ENCODE peak calls at places on chromosome 9, in four cellular contexts. O is adipocyte, H is GM23338, S is ascending aorta. Z is an unnamed sample. For H3K4me1, the result is how much of the 10 kb centered on the place peaks cover.

GRCh38 chr9:73577867-73578266 is 426.2 kb downstream of the ANXA1 start:
- DNase-seq in H (no peak), S (no peak), O (peak), Z (peak)

GRCh38 chr9:27572566-27572917 is 739 bp downstream of the C9orf72 start:
- DNase-seq in H (peak), S (peak), O (no peak), Z (peak)

GRCh38 chr9:97468658-97469448 is 32.6 kb upstream of the TMOD1 start:
- DNase-seq in O (peak), H (peak), S (peak), Z (peak)

GRCh38 chr9:125541840-125542243 is 165.2 kb downstream of the MAPKAP1 start:
- DNase-seq in O (no peak), H (no peak), S (no peak), Z (no peak)

GRCh38 chr9:7549261-7549660 is 250.3 kb downstream of the DMAC1 start:
- DNase-seq in S (no peak), O (no peak), H (peak), Z (no peak)

GRCh38 chr9:4097490-4097889 is 202.4 kb downstream of the GLIS3 start:
- DNase-seq in S (no peak), H (no peak), O (peak), Z (peak)

GRCh38 chr9:95477441-95477840 is 39.3 kb downstream of the PTCH1 start:
- DNase-seq in S (no peak), H (no peak), O (no peak), Z (no peak)

GRCh38 chr9:121550569-121551512 is 51.2 kb upstream of the GGTA1 start:
- DNase-seq in S (no peak), O (peak), H (peak), Z (peak)

GRCh38 chr9:129587487-129588262 is 33.2 kb downstream of the C9orf50 start:
- DNase-seq in O (no peak), H (peak), S (no peak), Z (peak)

GRCh38 chr9:7186175-7186574 is 428.4 kb downstream of the KDM4C start:
- DNase-seq in H (peak), S (no peak), O (no peak), Z (no peak)

GRCh38 chr9:72271617-72272478 is 93.2 kb downstream of the ZFAND5 start:
- DNase-seq in O (peak), H (peak), S (no peak), Z (peak)

GRCh38 chr9:107735821-107736220 is 246.3 kb upstream of the KLF4 start:
- DNase-seq in H (no peak), O (no peak), S (no peak), Z (no peak)

GRCh38 chr9:96050048-96050875 is 174.8 kb downstream of the ERCC6L2 start:
- DNase-seq in S (no peak), H (no peak), O (no peak), Z (no peak)

GRCh38 chr9:83623634-83623991 is 670 bp downstream of the IDNK start:
- DNase-seq in O (no peak), H (no peak), S (no peak), Z (no peak)

GRCh38 chr9:35748858-35749514 is at the start of the genes GBA2 and RGP1:
- DNase-seq in S (no peak), O (peak), H (peak), Z (peak)

GRCh38 chr9:102911185-102911584 is 83.9 kb upstream of the CYLC2 start:
- DNase-seq in O (no peak), H (no peak), S (no peak), Z (no peak)

GRCh38 chr9:91502913-91503649 is 79.4 kb upstream of the NFIL3 start:
- DNase-seq in O (no peak), H (no peak), S (no peak), Z (no peak)

GRCh38 chr9:70013598-70014196 is 30.0 kb upstream of the MAMDC2 start:
- DNase-seq in O (peak), H (peak), S (no peak), Z (peak)

GRCh38 chr9:123335227-123335985 is 20.6 kb upstream of the CRB2 start:
- DNase-seq in O (peak), H (peak), S (no peak), Z (peak)

GRCh38 chr9:115137511-115137910 is 19.6 kb upstream of the TNC start:
- DNase-seq in H (no peak), S (no peak), O (no peak), Z (peak)

GRCh38 chr9:136746621-136747020 is 1.7 kb downstream of the LCN6 start:
- DNase-seq in S (no peak), O (no peak), H (no peak), Z (no peak)

GRCh38 chr9:16106211-16106610 is 553.4 kb downstream of the CCDC171 start:
- DNase-seq in S (no peak), H (peak), O (no peak), Z (no peak)

GRCh38 chr9:21455320-21455719 is 15.1 kb downstream of the IFNA1 start:
- DNase-seq in S (no peak), H (peak), O (peak), Z (peak)

GRCh38 chr9:72305102-72305546 is 59.9 kb downstream of the ZFAND5 start:
- DNase-seq in O (peak), H (peak), S (peak), Z (peak)

GRCh38 chr9:32875242-32875641 is 91.9 kb downstream of the TMEM215 start:
- DNase-seq in O (no peak), S (no peak), H (no peak), Z (no peak)

GRCh38 chr9:14424983-14425382 is 111.0 kb upstream of the NFIB start:
- DNase-seq in O (no peak), S (no peak), H (no peak), Z (peak)

GRCh38 chr9:130140701-130141100 is 31.5 kb upstream of the NCS1 start:
- DNase-seq in O (no peak), S (no peak), H (no peak), Z (no peak)

GRCh38 chr9:106771618-106772017 is 91.3 kb upstream of the ZNF462 start:
- DNase-seq in H (no peak), O (no peak), S (no peak), Z (peak)

GRCh38 chr9:122095010-122095767 is 2.1 kb upstream of the TTLL11 start:
- DNase-seq in S (no peak), O (peak), H (peak), Z (peak)

GRCh38 chr9:3578786-3579185 is 53.0 kb upstream of the RFX3 start:
- DNase-seq in H (no peak), O (peak), S (no peak), Z (peak)

GRCh38 chr9:76894198-76894597 is 11.7 kb downstream of the PRUNE2 start:
- DNase-seq in S (no peak), H (no peak), O (no peak), Z (no peak)

GRCh38 chr9:72013188-72013877 is 47.1 kb downstream of the C9orf57 start:
- DNase-seq in O (no peak), H (no peak), S (no peak), Z (no peak)

GRCh38 chr9:89887286-89887685 is 282.5 kb downstream of the GADD45G start:
- DNase-seq in H (no peak), O (no peak), S (no peak), Z (no peak)
- H3K4me1 ChIP-seq in H (under half), O (under half), S (under half), Z (under half)

DNA sequence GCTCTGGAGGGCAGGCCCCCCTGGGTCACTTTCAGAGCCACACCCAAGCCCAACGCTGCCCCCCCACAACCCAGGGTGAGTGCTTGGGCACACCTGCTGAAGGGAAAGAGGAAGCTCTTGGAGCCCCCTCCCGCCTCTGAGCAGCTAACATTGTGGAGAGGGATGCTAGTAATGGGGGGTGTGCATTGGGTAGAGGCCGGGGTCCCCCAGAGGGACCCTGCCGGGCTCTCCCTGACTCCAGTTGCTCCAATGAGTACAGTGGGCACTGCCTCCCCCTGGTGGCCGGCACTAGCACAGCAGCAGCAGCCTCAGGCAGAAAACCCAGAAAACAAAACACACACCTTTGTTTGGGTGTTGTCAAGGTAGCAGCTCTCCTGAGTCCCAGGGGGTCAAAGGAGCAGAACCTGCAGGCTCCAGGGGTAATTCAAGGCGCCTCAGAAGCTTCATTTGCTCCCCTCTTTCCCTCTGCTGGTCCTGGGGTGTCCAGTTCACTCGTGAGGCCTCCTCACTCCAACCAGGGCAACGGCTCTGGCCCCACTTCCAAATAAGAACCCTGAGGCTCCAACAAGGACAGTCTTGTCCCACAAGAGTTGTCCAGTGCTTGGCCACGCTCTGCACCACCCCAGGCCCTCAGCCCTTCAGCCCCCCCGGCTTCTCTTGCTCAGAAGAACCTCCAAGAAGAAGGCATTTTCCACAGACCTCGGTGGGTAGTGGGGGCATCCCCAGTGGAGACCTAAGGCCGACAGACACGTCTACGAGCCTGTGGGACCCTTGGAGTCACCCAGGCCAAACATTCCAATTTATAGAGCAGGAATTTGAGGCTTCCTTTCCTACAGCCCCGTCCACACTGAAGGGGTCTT is 16.1 kb downstream of the GBGT1 start:
- DNase-seq in H (peak), S (no peak), O (peak), Z (peak)
- H3K4me1 ChIP-seq in H (under half), S (under half), O (under half), Z (under half)

DNA sequence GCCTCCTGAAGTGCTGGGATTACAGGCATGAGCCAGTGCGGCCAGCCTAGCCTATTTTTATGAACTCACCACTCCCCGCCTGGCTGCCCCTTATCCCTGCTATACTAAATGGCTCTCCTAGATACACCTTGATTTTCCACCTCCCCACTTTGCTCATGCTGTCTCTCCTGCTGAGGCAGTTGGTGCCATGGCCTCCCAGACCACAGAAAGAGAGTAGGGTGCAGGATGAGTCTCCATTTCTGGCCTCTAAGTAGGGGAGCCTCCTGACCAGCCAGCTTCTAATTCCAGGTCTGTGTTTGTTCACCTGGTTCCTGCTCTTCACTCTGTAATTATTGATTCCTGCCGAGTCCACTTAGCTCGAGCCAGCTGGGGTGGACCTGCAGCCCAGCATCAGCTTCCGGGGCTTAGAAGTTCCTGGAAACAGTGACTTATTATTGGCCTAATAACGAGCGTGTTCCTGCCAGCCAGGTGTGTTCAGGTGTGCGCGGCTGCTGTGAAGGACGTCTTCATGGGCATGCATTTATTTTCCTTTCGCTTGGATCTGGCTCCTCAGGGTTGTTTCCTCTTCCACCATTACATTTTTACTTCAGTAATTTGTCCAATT is 34.0 kb downstream of the ZNF618 start:
- DNase-seq in O (no peak), S (no peak), H (no peak), Z (no peak)
- H3K4me1 ChIP-seq in O (under half), S (under half), H (under half), Z (under half)

DNA sequence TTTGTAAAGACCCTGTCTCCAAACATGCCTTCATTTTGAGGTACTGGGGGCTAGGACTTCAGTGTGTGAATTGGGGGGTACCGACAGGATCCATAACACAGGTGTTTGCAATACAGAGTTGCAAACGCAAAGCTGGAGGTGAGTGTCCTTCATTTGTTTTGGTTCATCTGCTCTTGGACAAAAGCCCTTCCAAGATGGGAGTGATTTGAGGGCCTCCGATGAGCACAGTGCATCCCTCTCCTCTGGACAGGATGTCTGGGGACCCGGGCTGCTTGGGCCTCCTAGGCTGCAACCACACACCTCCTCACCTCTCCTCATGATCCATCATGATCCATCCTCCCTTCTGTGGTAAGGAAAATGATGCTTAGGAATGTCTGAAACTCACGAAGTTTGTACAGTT is 23.8 kb downstream of the FGD3 start:
- DNase-seq in H (no peak), S (no peak), O (no peak), Z (no peak)
- H3K4me1 ChIP-seq in H (under half), S (under half), O (under half), Z (under half)